ENCODE peak calls at places on chromosomes 11 and 22, in eight cellular contexts. C is NCI-H1417, U is GM04504, I is fibroblast of lung, P is NCI-H1436, R is iPS DF 6.9, A is NCI-H1092, J is MV-4-11. O is an unnamed sample.

GRCh38 chr11:76083563-76084451 is 122.5 kb downstream of the WNT11 start:
- DNase-seq in J (no peak), I (peak), P (no peak), A (no peak), R (no peak), C (no peak), U (no peak), O (no peak)

GRCh38 chr11:120224872-120225371 is 14.1 kb downstream of the OAF start:
- DNase-seq in C (no peak), J (peak), U (no peak), I (no peak), P (no peak), A (no peak), R (no peak), O (no peak)

GRCh38 chr11:4181780-4182721 is 87.5 kb downstream of the RRM1 start:
- DNase-seq in C (peak), I (peak), R (no peak), P (peak), J (peak), U (peak), A (peak), O (peak)

GRCh38 chr11:124077266-124077665 is 36.1 kb upstream of the OR10G7 start:
- DNase-seq in C (no peak), I (no peak), A (no peak), P (no peak), U (no peak), J (no peak), R (no peak), O (no peak)

GRCh38 chr22:50473088-50473487 is 1.7 kb downstream of the SBF1 start:
- DNase-seq in P (peak), J (no peak), C (no peak), A (no peak), R (no peak), I (no peak), U (no peak), O (no peak)

GRCh38 chr22:48785792-48786678 is 1041.6 kb downstream of the BRD1 start:
- DNase-seq in J (no peak), A (no peak), R (no peak), U (no peak), P (no peak), I (no peak), C (no peak), O (no peak)

GRCh38 chr11:102256251-102256650 is 61.0 kb upstream of the BIRC3 start:
- DNase-seq in J (no peak), U (no peak), R (no peak), I (peak), A (no peak), P (no peak), C (no peak), O (no peak)

GRCh38 chr11:119338318-119338890 is 2.3 kb downstream of the C1QTNF5 start:
- DNase-seq in U (no peak), J (peak), I (peak), A (peak), C (peak), P (peak), R (no peak), O (peak)

GRCh38 chr11:119650251-119650650 is 78.7 kb downstream of the NECTIN1 start:
- DNase-seq in I (no peak), J (no peak), P (no peak), R (no peak), C (no peak), A (no peak), U (no peak), O (no peak)

GRCh38 chr11:104435498-104435897 is 271.6 kb upstream of the PDGFD start:
- DNase-seq in C (no peak), R (no peak), I (no peak), A (no peak), P (no peak), U (no peak), J (no peak), O (no peak)

GRCh38 chr11:122920579-122920978 is 38.0 kb downstream of the JHY start:
- DNase-seq in I (no peak), A (peak), J (no peak), P (peak), R (no peak), U (no peak), C (peak), O (peak)

GRCh38 chr22:24134090-24134846 is 47.0 kb upstream of the SUSD2 start:
- DNase-seq in P (no peak), I (peak), J (peak), U (no peak), A (no peak), R (no peak), C (peak), O (no peak)

GRCh38 chr11:2888266-2888968 is 2.8 kb upstream of the CDKN1C start:
- DNase-seq in C (peak), I (peak), P (peak), R (peak), U (no peak), J (peak), A (peak), O (peak)

GRCh38 chr11:35133656-35134055 is 5.3 kb upstream of the CD44 start:
- DNase-seq in P (no peak), A (no peak), U (no peak), I (no peak), C (no peak), J (no peak), R (no peak), O (no peak)

GRCh38 chr11:94876645-94877445 is 96.5 kb downstream of the CWC15 start:
- DNase-seq in J (peak), A (no peak), I (peak), C (peak), P (no peak), U (peak), R (no peak), O (no peak)

GRCh38 chr11:12087075-12087775 is 23.2 kb upstream of the MICAL2 start:
- DNase-seq in P (no peak), I (peak), C (no peak), R (no peak), U (peak), A (no peak), J (peak), O (no peak)

GRCh38 chr11:64237484-64237951 is 3.1 kb downstream of the VEGFB start:
- DNase-seq in U (no peak), C (peak), R (no peak), I (no peak), J (no peak), A (peak), P (no peak), O (peak)

GRCh38 chr11:103897156-103897555 is 139.3 kb upstream of the DDI1 start:
- DNase-seq in J (peak), U (no peak), R (no peak), I (no peak), C (no peak), P (no peak), A (no peak), O (no peak)

GRCh38 chr11:119934866-119935265 is 203.0 kb downstream of the TRIM29 start:
- DNase-seq in J (no peak), P (no peak), A (no peak), I (no peak), C (no peak), R (no peak), U (no peak), O (no peak)

GRCh38 chr22:50201191-50202129 is 649 bp downstream of the SELENOO start:
- DNase-seq in J (no peak), A (no peak), P (no peak), U (no peak), R (no peak), I (peak), C (peak), O (no peak)

GRCh38 chr11:28146123-28146751 is 38.0 kb downstream of the METTL15 start:
- DNase-seq in A (no peak), P (no peak), C (no peak), R (no peak), J (peak), I (peak), U (peak), O (no peak)

GRCh38 chr22:46421272-46421671 is 85.8 kb downstream of the TRMU start:
- DNase-seq in I (no peak), P (no peak), C (peak), R (no peak), A (no peak), U (no peak), J (no peak), O (peak)

GRCh38 chr11:10622957-10623787 is 54.7 kb upstream of the LYVE1 start:
- DNase-seq in J (peak), A (no peak), P (no peak), C (no peak), I (no peak), U (no peak), R (no peak), O (no peak)

GRCh38 chr11:39365809-39366436 is 2093.5 kb downstream of the LRRC4C start:
- DNase-seq in A (no peak), I (peak), U (no peak), R (no peak), C (peak), P (peak), J (no peak), O (no peak)

GRCh38 chr22:37184380-37184755 is 3.7 kb downstream of the C1QTNF6 start:
- DNase-seq in I (no peak), U (no peak), J (no peak), C (no peak), R (no peak), A (no peak), P (no peak), O (no peak)

O was measured in COR-L47.